ENCODE peak calls at places on chromosome 3, in four cellular contexts. Z is NCI-H1694 treated with DMSO at 0.1 percent for 48 hours; W is choroid plexus epithelial cell; T is activated CD8-positive, alpha-beta memory T cell treated with anti-CD3 and anti-CD28 coated beads for 4 hours. H is an unnamed sample.

GRCh38 chr3:135084404-135084803 is 289.3 kb downstream of the EPHB1 start:
- DNase-seq in W (no peak), Z (no peak), T (no peak), H (no peak)

GRCh38 chr3:49013738-49014660 is 4.4 kb downstream of the DALRD3 start:
- DNase-seq in Z (no peak), W (peak), T (no peak), H (no peak)

GRCh38 chr3:5063724-5064123 is 58.4 kb upstream of the ARL8B start:
- DNase-seq in Z (no peak), T (no peak), W (no peak), H (no peak)

GRCh38 chr3:134252766-134253165 is 2.1 kb upstream of the RYK start:
- DNase-seq in Z (no peak), T (no peak), W (no peak), H (no peak)

GRCh38 chr3:11254876-11255275 is 17.3 kb upstream of the ATG7 start:
- DNase-seq in Z (no peak), W (no peak), T (no peak), H (no peak)

GRCh38 chr3:46537789-46538188 is 28.3 kb downstream of the LRRC2 start:
- DNase-seq in Z (no peak), T (no peak), W (no peak), H (no peak)

GRCh38 chr3:52313774-52314188 is 2.3 kb upstream of the DNAH1 start:
- DNase-seq in Z (no peak), T (no peak), W (peak), H (no peak)

GRCh38 chr3:72081456-72081855 is 296.5 kb upstream of the PROK2 start:
- DNase-seq in T (no peak), Z (no peak), W (no peak), H (no peak)

GRCh38 chr3:14200841-14201240 is 22.2 kb downstream of the LSM3 start:
- DNase-seq in W (no peak), T (no peak), Z (no peak), H (no peak)

H was measured in central memory CD8-positive, alpha-beta T cell.